ENCODE peak calls at places on chromosomes 6 and 20, in five cellular contexts. U is endothelial cell, G is HFF-Myc, W is WTC11, S is uterus. N is an unnamed sample.

GRCh38 chr6:97437087-97437486 is 154.1 kb upstream of the MMS22L start:
- DNase-seq in U (no peak), G (peak; percentile 2), W (no peak), S (no peak), N (peak; percentile 2)

GRCh38 chr6:89895273-89895874 is 1.1 kb downstream of the GJA10 start:
- DNase-seq in U (peak; percentile 73), G (peak; percentile 19), W (peak; percentile 69), S (no peak), N (peak; percentile 39)

GRCh38 chr20:63635431-63636141 is 8.7 kb upstream of the GMEB2 start:
- DNase-seq in U (no peak), G (no peak), W (no peak), S (no peak), N (no peak)

GRCh38 chr6:113558966-113559365 is 298.2 kb upstream of the MARCKS start:
- DNase-seq in U (no peak), G (peak; percentile 39), W (no peak), S (no peak), N (no peak)

GRCh38 chr6:106700581-106700980 is 71.2 kb downstream of the QRSL1 start:
- DNase-seq in U (no peak), G (no peak), W (no peak), S (no peak), N (no peak)

GRCh38 chr20:32010096-32010495 is at the start of gene CCM2L:
- DNase-seq in U (peak; percentile 38), G (no peak), W (no peak), S (no peak), N (no peak)

GRCh38 chr20:57040924-57041323 is 225.5 kb downstream of the BMP7 start:
- DNase-seq in U (no peak), G (no peak), W (no peak), S (peak; percentile 36), N (no peak)

GRCh38 chr6:156555117-156555516 is 222.1 kb upstream of the ARID1B start:
- DNase-seq in U (no peak), G (no peak), W (no peak), S (no peak), N (peak; percentile 14)

GRCh38 chr6:108453601-108454157 is 107.0 kb upstream of the FOXO3 start:
- DNase-seq in U (no peak), G (no peak), W (no peak), S (no peak), N (no peak)

GRCh38 chr6:101722991-101723579 is 329.6 kb downstream of the GRIK2 start:
- DNase-seq in U (no peak), G (peak; percentile 57), W (no peak), S (no peak), N (peak; percentile 35)

GRCh38 chr20:15930324-15931305 is 642.6 kb downstream of the KIF16B start:
- DNase-seq in U (no peak), G (no peak), W (no peak), S (no peak), N (peak; percentile 4)

GRCh38 chr6:34360556-34360955 is 31.9 kb downstream of the NUDT3 start:
- DNase-seq in U (no peak), G (no peak), W (no peak), S (no peak), N (no peak)

GRCh38 chr20:53995949-53996348 is 74.4 kb downstream of the BCAS1 start:
- DNase-seq in U (no peak), G (no peak), W (no peak), S (no peak), N (no peak)

GRCh38 chr6:19719691-19720127 is 117.5 kb upstream of the ID4 start:
- DNase-seq in U (no peak), G (peak; percentile 1), W (peak; percentile 59), S (no peak), N (no peak)

GRCh38 chr6:209432-210103 is 82.7 kb upstream of the DUSP22 start:
- DNase-seq in U (no peak), G (no peak), W (no peak), S (no peak), N (no peak)

GRCh38 chr6:88361754-88362153 is 195.6 kb upstream of the CNR1 start:
- DNase-seq in U (no peak), G (no peak), W (no peak), S (no peak), N (no peak)

GRCh38 chr6:88365230-88365629 is 199.1 kb upstream of the CNR1 start:
- DNase-seq in U (no peak), G (no peak), W (no peak), S (no peak), N (no peak)

GRCh38 chr6:88368071-88368787 is 202.1 kb upstream of the CNR1 start:
- DNase-seq in U (no peak), G (no peak), W (no peak), S (no peak), N (peak; percentile 65)

GRCh38 chr6:88367248-88367647 is 201.1 kb upstream of the CNR1 start:
- DNase-seq in U (no peak), G (no peak), W (no peak), S (no peak), N (no peak)

GRCh38 chr6:88365656-88366055 is 199.5 kb upstream of the CNR1 start:
- DNase-seq in U (no peak), G (no peak), W (no peak), S (no peak), N (no peak)
- TF ChIP-seq CTCF in U (no peak), G (no peak), W (no peak), S (no peak), N (no peak)

GRCh38 chr20:44464514-44464913 is 11.2 kb upstream of the TTPAL start:
- DNase-seq in U (no peak), G (no peak), W (no peak), S (no peak), N (no peak)

GRCh38 chr20:44463466-44463865 is 12.2 kb upstream of the TTPAL start:
- DNase-seq in U (no peak), G (no peak), W (no peak), S (no peak), N (no peak)

GRCh38 chr20:44461803-44462174 is 13.9 kb upstream of the TTPAL start:
- DNase-seq in U (no peak), G (no peak), W (no peak), S (no peak), N (no peak)

GRCh38 chr20:44461142-44461802 is 14.4 kb upstream of the TTPAL start:
- DNase-seq in U (no peak), G (no peak), W (no peak), S (no peak), N (no peak)

GRCh38 chr20:44460795-44461141 is 14.9 kb upstream of the TTPAL start:
- DNase-seq in U (peak; percentile 19), G (no peak), W (no peak), S (no peak), N (no peak)
- TF ChIP-seq CTCF in U (no peak), G (peak; percentile 27), W (no peak), S (peak; percentile 15), N (peak; percentile 50)

GRCh38 chr20:43658723-43659419 is 8.0 kb upstream of the MYBL2 start:
- DNase-seq in U (no peak), G (no peak), W (no peak), S (no peak), N (no peak)
- TF ChIP-seq CTCF in U (no peak), G (no peak), W (no peak), S (no peak), N (peak; percentile 1)

GRCh38 chr6:44705611-44706010 is 318.1 kb downstream of the CDC5L start:
- DNase-seq in U (no peak), G (no peak), W (no peak), S (no peak), N (no peak)
- TF ChIP-seq CTCF in U (no peak), G (no peak), W (no peak), S (no peak), N (no peak)

GRCh38 chr6:162448294-162448693 is 279.3 kb downstream of the PRKN start:
- DNase-seq in U (no peak), G (no peak), W (no peak), S (no peak), N (no peak)

GRCh38 chr6:162443101-162443500 is 284.5 kb downstream of the PRKN start:
- DNase-seq in U (no peak), G (no peak), W (no peak), S (no peak), N (peak; percentile 10)

DNA sequence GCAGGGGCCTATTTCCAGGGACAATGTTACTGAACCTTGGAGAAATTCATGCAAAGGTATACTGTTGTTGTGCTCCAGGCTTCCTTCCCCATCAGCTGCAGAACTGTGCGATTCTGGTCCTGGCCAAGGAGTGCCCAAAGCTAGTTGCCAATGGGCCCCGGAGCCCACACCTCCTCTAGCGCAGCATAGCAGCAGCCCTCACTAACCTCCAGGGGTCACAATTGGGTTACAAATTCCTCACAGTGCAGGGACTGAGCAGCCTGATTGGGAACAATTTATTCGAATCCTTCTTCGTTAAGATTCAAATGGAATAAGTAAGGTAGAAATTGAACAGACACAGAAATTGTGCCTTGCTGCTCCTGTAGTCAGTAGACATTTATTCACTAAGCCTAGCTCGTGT is 284.9 kb downstream of the PRKN start:
- DNase-seq in U (peak; percentile 56), G (no peak), W (peak; percentile 60), S (no peak), N (peak; percentile 7)
- TF ChIP-seq CTCF in U (peak; percentile 25), G (no peak), W (peak; percentile 54), S (no peak), N (peak; percentile 47)

GRCh38 chr6:30688569-30688968 is 2.1 kb upstream of the PPP1R18 start:
- DNase-seq in U (no peak), G (no peak), W (no peak), S (no peak), N (no peak)
- TF ChIP-seq CTCF in U (no peak), G (no peak), W (no peak), S (no peak), N (no peak)

DNA sequence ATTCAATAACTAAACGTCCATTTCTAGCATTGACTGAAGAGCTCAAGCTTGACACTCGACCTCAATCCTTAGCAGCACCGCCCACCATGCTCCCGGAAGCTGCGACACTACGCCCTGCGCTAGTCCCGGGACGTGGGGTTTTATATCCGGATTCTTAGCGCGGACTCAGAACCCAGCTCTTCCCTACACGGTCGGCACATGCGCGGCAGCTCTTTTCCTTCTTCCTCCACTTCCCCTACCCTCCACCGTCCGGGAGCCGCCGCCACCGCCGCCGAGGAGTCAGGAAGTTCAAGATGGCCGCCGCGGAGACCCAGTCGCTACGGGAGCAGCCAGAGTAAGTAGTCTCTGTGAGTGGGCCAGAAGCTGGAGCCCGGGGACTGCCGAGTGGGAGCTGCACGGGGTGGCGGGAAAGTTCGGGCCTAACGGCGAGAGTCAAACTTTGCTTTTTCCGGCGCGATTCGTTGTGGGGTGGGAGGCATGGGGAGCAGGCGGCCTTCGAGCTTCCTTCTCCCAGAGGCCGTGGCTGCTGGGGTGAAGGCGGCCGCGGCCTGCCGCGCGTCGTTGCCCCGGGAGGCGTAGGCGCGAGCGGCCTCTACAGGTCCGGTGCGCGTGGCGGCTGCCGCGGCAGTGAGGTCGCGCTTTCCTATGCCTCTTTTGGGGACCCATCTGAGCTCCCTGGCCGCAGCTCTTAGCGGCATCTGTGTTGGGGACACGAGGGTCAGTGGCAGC is 57.6 kb downstream of the FAM217A start:
- DNase-seq in U (peak; percentile 93), G (peak; percentile 90), W (peak; percentile 90), S (peak; percentile 92), N (peak; percentile 90)
- TF ChIP-seq CTCF in U (no peak), G (no peak), W (no peak), S (peak; percentile 17), N (peak; percentile 37)

DNA sequence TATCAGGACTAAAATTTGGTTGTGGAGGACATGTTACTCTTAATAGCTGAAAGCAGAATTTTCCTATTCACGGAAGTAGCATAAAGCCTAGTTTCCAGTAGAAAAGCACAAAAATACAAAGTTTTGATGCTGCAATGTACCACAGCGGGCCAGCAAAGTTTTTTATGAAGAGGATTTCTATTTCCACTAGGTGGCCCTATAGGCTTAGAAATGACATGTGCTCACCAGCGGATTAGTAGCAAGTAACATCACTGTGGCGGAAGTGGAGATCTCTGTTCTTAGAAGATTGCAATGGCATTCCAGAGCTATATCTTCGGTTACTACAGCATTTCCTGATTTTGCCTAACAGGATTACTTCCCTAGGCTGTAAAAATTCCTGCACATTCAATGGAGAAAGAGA is 1219.0 kb upstream of the EYS start:
- DNase-seq in U (no peak), G (no peak), W (no peak), S (no peak), N (no peak)
- TF ChIP-seq CTCF in U (no peak), G (no peak), W (no peak), S (no peak), N (no peak)